ENCODE peak calls at places on chromosomes 12 and 14, in eight cellular contexts. I is heart left ventricle, X is endothelial cell of umbilical vein, H is heart right ventricle, L is prostate gland, K is thyroid gland, G is A549, F is lower lobe of right lung. Q is an unnamed sample.

GRCh38 chr12:62345667-62346066 is 85.5 kb downstream of the USP15 start:
- DNase-seq in K (no peak), F (no peak), L (no peak), I (no peak), G (no peak), X (no peak), H (no peak), Q (no peak)

GRCh38 chr14:60786905-60787304 is 52.3 kb downstream of the MNAT1 start:
- DNase-seq in I (no peak), F (no peak), G (no peak), L (no peak), X (no peak), K (no peak), H (no peak), Q (no peak)

GRCh38 chr12:42552822-42553221 is 36.7 kb downstream of the PRICKLE1 start:
- DNase-seq in L (no peak), F (no peak), I (no peak), G (no peak), X (no peak), K (no peak), H (no peak), Q (no peak)

GRCh38 chr14:52951730-52952481 is 1.1 kb upstream of the FERMT2 start:
- DNase-seq in K (peak; percentile 63), G (peak; percentile 85), F (no peak), X (peak; percentile 75), H (no peak), I (peak; percentile 63), L (peak; percentile 53), Q (peak; percentile 39)

GRCh38 chr12:89059721-89060120 is 292.6 kb downstream of the DUSP6 start:
- DNase-seq in L (no peak), G (no peak), X (no peak), F (no peak), H (no peak), I (no peak), K (no peak), Q (no peak)

GRCh38 chr12:1781770-1782169 is 38.6 kb upstream of the LRTM2 start:
- DNase-seq in L (no peak), X (no peak), I (no peak), F (no peak), H (no peak), G (no peak), K (no peak), Q (no peak)

GRCh38 chr14:51859136-51859535 is 1.3 kb upstream of the GNG2 start:
- DNase-seq in I (no peak), G (no peak), L (no peak), X (no peak), H (no peak), F (no peak), K (no peak), Q (no peak)

GRCh38 chr12:58105225-58106119 is 164.1 kb downstream of the ATP23 start:
- DNase-seq in L (no peak), X (peak; percentile 41), H (no peak), G (peak; percentile 10), F (no peak), I (no peak), K (no peak), Q (no peak)

GRCh38 chr14:35695647-35696046 is 113.4 kb downstream of the RALGAPA1 start:
- DNase-seq in H (no peak), G (no peak), I (no peak), X (peak; percentile 40), L (no peak), K (no peak), F (no peak), Q (no peak)

GRCh38 chr14:64149921-64150320 is 144.2 kb downstream of the ESR2 start:
- DNase-seq in X (no peak), G (no peak), H (no peak), K (peak; percentile 62), I (no peak), F (no peak), L (no peak), Q (no peak)

GRCh38 chr14:74893614-74894091 is 11.9 kb downstream of the DLST start:
- DNase-seq in L (no peak), F (no peak), G (no peak), K (no peak), H (no peak), I (no peak), X (no peak), Q (no peak)

GRCh38 chr14:50399251-50400032 is 2.8 kb upstream of the CDKL1 start:
- DNase-seq in F (no peak), I (no peak), H (no peak), X (peak; percentile 33), K (peak; percentile 92), L (peak; percentile 69), G (peak; percentile 24), Q (no peak)

GRCh38 chr14:98345186-98345585 is 926.8 kb downstream of the BCL11B start:
- DNase-seq in L (no peak), I (no peak), F (no peak), X (no peak), G (no peak), H (no peak), K (no peak), Q (no peak)

GRCh38 chr12:126831115-126831514 is 1435.9 kb upstream of the TMEM132C start:
- DNase-seq in I (no peak), G (no peak), K (no peak), F (no peak), L (no peak), X (no peak), H (no peak), Q (no peak)

GRCh38 chr12:121576851-121577391 is 3.9 kb downstream of the KDM2B start:
- DNase-seq in G (peak; percentile 73), F (no peak), L (no peak), I (no peak), H (no peak), X (no peak), K (peak; percentile 26), Q (no peak)

GRCh38 chr14:60090864-60091519 is 731 bp upstream of the PCNX4 start:
- DNase-seq in I (peak; percentile 50), X (peak; percentile 67), K (peak; percentile 62), F (peak; percentile 45), G (peak; percentile 58), L (peak; percentile 17), H (peak; percentile 49), Q (no peak)

GRCh38 chr12:105289114-105289904 is 41.2 kb upstream of the C12orf75 start:
- DNase-seq in G (no peak), X (peak; percentile 52), H (no peak), I (no peak), K (no peak), F (no peak), L (no peak), Q (no peak)

GRCh38 chr14:58749066-58749669 is 111.4 kb downstream of the DACT1 start:
- DNase-seq in K (no peak), I (no peak), H (no peak), G (peak; percentile 76), X (peak; percentile 45), L (peak; percentile 13), F (peak; percentile 52), Q (no peak)
- H3K27ac ChIP-seq in K (no peak overlapping the region), I (no peak overlapping the region), H (no peak overlapping the region), G (peak overlapping the region; percentile 34), X (no peak overlapping the region), L (no peak overlapping the region), F (peak overlapping the region; percentile 13), Q (no peak overlapping the region)

GRCh38 chr14:96055753-96056508 is 16.8 kb downstream of the C14orf132 start:
- DNase-seq in K (no peak), L (no peak), X (no peak), H (no peak), I (peak; percentile 7), G (no peak), F (no peak), Q (no peak)

GRCh38 chr14:96055065-96055752 is 16.0 kb downstream of the C14orf132 start:
- DNase-seq in X (no peak), I (peak; percentile 9), K (no peak), G (no peak), H (no peak), L (no peak), F (no peak), Q (no peak)

GRCh38 chr14:96058606-96059200 is 19.5 kb downstream of the C14orf132 start:
- DNase-seq in H (no peak), K (no peak), I (peak; percentile 5), F (no peak), G (no peak), L (no peak), X (no peak), Q (no peak)

GRCh38 chr14:96057738-96058137 is 18.6 kb downstream of the C14orf132 start:
- DNase-seq in L (no peak), X (no peak), K (no peak), F (no peak), H (no peak), G (no peak), I (no peak), Q (no peak)

GRCh38 chr14:96056509-96057422 is 17.6 kb downstream of the C14orf132 start:
- DNase-seq in I (peak; percentile 10), H (no peak), K (no peak), X (no peak), F (no peak), L (no peak), G (no peak), Q (no peak)
- TF ChIP-seq CTCF in I (no peak), H (no peak), K (no peak), X (no peak), F (no peak), L (no peak), G (peak; percentile 50), Q (no peak)

DNA sequence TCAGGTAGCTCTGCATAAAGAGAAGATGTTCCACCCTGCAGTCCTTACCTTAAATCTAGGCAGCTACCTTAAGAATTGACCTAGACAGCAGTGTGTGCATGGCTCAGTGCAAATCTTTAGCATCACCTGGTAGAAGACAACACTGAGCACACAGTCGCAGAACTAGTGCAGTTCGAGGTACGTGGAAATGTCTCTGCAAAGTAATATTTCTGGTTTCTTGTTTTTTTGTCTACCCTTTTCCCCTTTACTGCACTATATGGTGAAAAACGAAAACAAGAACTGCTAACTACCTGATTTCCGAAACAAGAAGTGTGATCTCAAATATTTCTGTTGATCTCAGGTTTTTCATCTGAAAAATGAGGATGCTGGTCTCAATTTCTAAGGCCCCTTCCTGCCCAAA is 82.5 kb downstream of the ETV6 start:
- DNase-seq in L (no peak), H (no peak), X (no peak), I (no peak), F (no peak), G (no peak), K (no peak), Q (no peak)
- H3K27ac ChIP-seq in L (peak overlapping the region; percentile 31), H (no peak overlapping the region), X (peak overlapping the region; percentile 91), I (no peak overlapping the region), F (peak overlapping the region; percentile 68), G (peak overlapping the region; percentile 48), K (no peak overlapping the region), Q (no peak overlapping the region)

GRCh38 chr14:100022772-100023451 is 42.3 kb upstream of the EVL start:
- DNase-seq in X (no peak), L (no peak), K (no peak), H (no peak), I (no peak), G (no peak), F (no peak), Q (no peak)

GRCh38 chr14:100027771-100028490 is 37.3 kb upstream of the EVL start:
- DNase-seq in X (no peak), I (no peak), K (no peak), G (no peak), L (no peak), H (no peak), F (no peak), Q (no peak)

GRCh38 chr14:100028990-100029677 is 36.1 kb upstream of the EVL start:
- DNase-seq in I (no peak), G (peak; percentile 36), H (no peak), L (no peak), F (no peak), K (no peak), X (no peak), Q (no peak)

GRCh38 chr14:100020623-100021022 is 44.6 kb upstream of the EVL start:
- DNase-seq in K (no peak), G (no peak), L (no peak), H (no peak), I (no peak), X (no peak), F (no peak), Q (no peak)

GRCh38 chr14:100025111-100025510 is 40.1 kb upstream of the EVL start:
- DNase-seq in G (peak; percentile 73), H (no peak), L (peak; percentile 34), X (peak; percentile 35), K (no peak), F (peak; percentile 55), I (no peak), Q (no peak)
- TF ChIP-seq CTCF in G (peak; percentile 62), H (peak; percentile 25), L (no peak), X (peak; percentile 48), K (no peak), F (peak; percentile 31), I (peak; percentile 23), Q (no peak)

Q was measured in dorsolateral prefrontal cortex.